ENCODE peak calls at places on chromosome 21, in seven cellular contexts. One of them, this sample, is unnamed. For H3K4me1 and H3K27me3, the result is how much of the 10 kb centered on the place peaks cover.

GRCh38 chr21:27221084-27221483 is 254.2 kb upstream of the ADAMTS5 start:
- DNase-seq in astrocyte: no peak
- DNase-seq in PC-9: no peak
- DNase-seq in ovary: no peak
- DNase-seq in thoracic aorta: no peak
- DNase-seq in thyroid gland: no peak
- DNase-seq in prostate gland: no peak
- DNase-seq in this sample: no peak

GRCh38 chr21:38208118-38208517 is 48.7 kb upstream of the KCNJ15 start:
- DNase-seq in prostate gland: no peak
- DNase-seq in thyroid gland: no peak
- DNase-seq in PC-9: no peak
- DNase-seq in ovary: no peak
- DNase-seq in astrocyte: no peak
- DNase-seq in thoracic aorta: no peak
- DNase-seq in this sample: no peak

GRCh38 chr21:31732538-31732864 is 583 bp upstream of the SCAF4 start:
- DNase-seq in astrocyte: no peak
- DNase-seq in ovary: no peak
- DNase-seq in thyroid gland: no peak
- DNase-seq in prostate gland: no peak
- DNase-seq in PC-9: no peak
- DNase-seq in thoracic aorta: no peak
- DNase-seq in this sample: no peak

GRCh38 chr21:26307640-26308039 is 137.1 kb upstream of the APP start:
- DNase-seq in astrocyte: no peak
- DNase-seq in thoracic aorta: no peak
- DNase-seq in prostate gland: no peak
- DNase-seq in ovary: no peak
- DNase-seq in PC-9: no peak
- DNase-seq in thyroid gland: no peak
- DNase-seq in this sample: no peak

GRCh38 chr21:38486221-38486620 is 12.1 kb downstream of the ERG start:
- DNase-seq in astrocyte: peak
- DNase-seq in thoracic aorta: no peak
- DNase-seq in PC-9: no peak
- DNase-seq in ovary: no peak
- DNase-seq in prostate gland: no peak
- DNase-seq in thyroid gland: no peak
- DNase-seq in this sample: no peak

GRCh38 chr21:29056005-29056404 is 17.4 kb downstream of the CCT8 start:
- DNase-seq in thyroid gland: no peak
- DNase-seq in prostate gland: no peak
- DNase-seq in astrocyte: no peak
- DNase-seq in thoracic aorta: no peak
- DNase-seq in PC-9: no peak
- DNase-seq in ovary: no peak
- DNase-seq in this sample: no peak

GRCh38 chr21:31284797-31285397 is 59.2 kb downstream of the TIAM1 start:
- DNase-seq in thoracic aorta: no peak
- DNase-seq in PC-9: peak
- DNase-seq in prostate gland: no peak
- DNase-seq in thyroid gland: no peak
- DNase-seq in astrocyte: peak
- DNase-seq in ovary: no peak
- DNase-seq in this sample: no peak

GRCh38 chr21:28378026-28378425 is 614.7 kb downstream of the LTN1 start:
- DNase-seq in PC-9: no peak
- DNase-seq in astrocyte: no peak
- DNase-seq in ovary: no peak
- DNase-seq in prostate gland: no peak
- DNase-seq in thoracic aorta: no peak
- DNase-seq in thyroid gland: no peak
- DNase-seq in this sample: no peak

GRCh38 chr21:26845066-26845749 is at the start of gene ADAMTS1:
- DNase-seq in thyroid gland: peak
- DNase-seq in astrocyte: peak
- DNase-seq in PC-9: no peak
- DNase-seq in thoracic aorta: peak
- DNase-seq in prostate gland: peak
- DNase-seq in ovary: peak
- DNase-seq in this sample: peak

GRCh38 chr21:33401617-33401967 is 1.6 kb upstream of the IFNGR2 start:
- DNase-seq in thoracic aorta: no peak
- DNase-seq in thyroid gland: no peak
- DNase-seq in PC-9: no peak
- DNase-seq in astrocyte: no peak
- DNase-seq in prostate gland: no peak
- DNase-seq in ovary: no peak
- DNase-seq in this sample: no peak

GRCh38 chr21:20459838-20460237 is 538.4 kb upstream of the NCAM2 start:
- DNase-seq in PC-9: no peak
- DNase-seq in prostate gland: no peak
- DNase-seq in thyroid gland: no peak
- DNase-seq in ovary: no peak
- DNase-seq in astrocyte: no peak
- DNase-seq in thoracic aorta: no peak
- DNase-seq in this sample: no peak

GRCh38 chr21:39119696-39120290 is 63.5 kb downstream of the PSMG1 start:
- DNase-seq in ovary: no peak
- DNase-seq in prostate gland: no peak
- DNase-seq in astrocyte: no peak
- DNase-seq in thyroid gland: no peak
- DNase-seq in PC-9: no peak
- DNase-seq in thoracic aorta: no peak
- DNase-seq in this sample: no peak

GRCh38 chr21:38377165-38378093 is 120.6 kb downstream of the KCNJ15 start:
- DNase-seq in PC-9: no peak
- DNase-seq in prostate gland: no peak
- DNase-seq in thoracic aorta: no peak
- DNase-seq in thyroid gland: no peak
- DNase-seq in ovary: no peak
- DNase-seq in astrocyte: no peak
- DNase-seq in this sample: no peak

GRCh38 chr21:25508364-25508763 is 98.9 kb downstream of the MRPL39 start:
- DNase-seq in thyroid gland: no peak
- DNase-seq in PC-9: no peak
- DNase-seq in prostate gland: no peak
- DNase-seq in astrocyte: peak
- DNase-seq in ovary: no peak
- DNase-seq in thoracic aorta: no peak
- DNase-seq in this sample: no peak

GRCh38 chr21:17467392-17467791 is 45.5 kb upstream of the CXADR start:
- DNase-seq in PC-9: no peak
- DNase-seq in ovary: no peak
- DNase-seq in prostate gland: no peak
- DNase-seq in thoracic aorta: no peak
- DNase-seq in astrocyte: no peak
- DNase-seq in thyroid gland: no peak
- DNase-seq in this sample: no peak

GRCh38 chr21:33029975-33030461 is 4.3 kb downstream of the OLIG2 start:
- DNase-seq in PC-9: no peak
- DNase-seq in ovary: no peak
- DNase-seq in thyroid gland: no peak
- DNase-seq in astrocyte: no peak
- DNase-seq in prostate gland: no peak
- DNase-seq in thoracic aorta: no peak
- DNase-seq in this sample: no peak

GRCh38 chr21:38938343-38938742 is 132.6 kb downstream of the ETS2 start:
- DNase-seq in PC-9: no peak
- DNase-seq in ovary: no peak
- DNase-seq in thyroid gland: no peak
- DNase-seq in thoracic aorta: no peak
- DNase-seq in prostate gland: no peak
- DNase-seq in astrocyte: no peak
- DNase-seq in this sample: no peak

GRCh38 chr21:25934771-25935224 is 200.0 kb downstream of the GABPA start:
- DNase-seq in prostate gland: peak
- DNase-seq in ovary: no peak
- DNase-seq in PC-9: peak
- DNase-seq in thoracic aorta: peak
- DNase-seq in astrocyte: peak
- DNase-seq in thyroid gland: peak
- DNase-seq in this sample: peak

GRCh38 chr21:31630062-31630711 is 29.3 kb upstream of the SOD1 start:
- DNase-seq in astrocyte: peak
- DNase-seq in ovary: no peak
- DNase-seq in prostate gland: peak
- DNase-seq in thyroid gland: peak
- DNase-seq in PC-9: peak
- DNase-seq in thoracic aorta: peak
- DNase-seq in this sample: no peak

GRCh38 chr21:31766895-31767294 is 35.0 kb upstream of the SCAF4 start:
- DNase-seq in prostate gland: no peak
- DNase-seq in thoracic aorta: no peak
- DNase-seq in ovary: no peak
- DNase-seq in astrocyte: no peak
- DNase-seq in thyroid gland: no peak
- DNase-seq in PC-9: no peak
- DNase-seq in this sample: no peak

GRCh38 chr21:37647781-37648180 is 268.5 kb downstream of the KCNJ6 start:
- DNase-seq in thoracic aorta: no peak
- DNase-seq in ovary: no peak
- DNase-seq in PC-9: no peak
- DNase-seq in thyroid gland: no peak
- DNase-seq in astrocyte: no peak
- DNase-seq in prostate gland: no peak
- DNase-seq in this sample: no peak

GRCh38 chr21:36297938-36298572 is 21.9 kb upstream of the MORC3 start:
- DNase-seq in prostate gland: peak
- DNase-seq in thoracic aorta: no peak
- DNase-seq in thyroid gland: peak
- DNase-seq in PC-9: peak
- DNase-seq in ovary: no peak
- DNase-seq in astrocyte: no peak
- DNase-seq in this sample: no peak

GRCh38 chr21:36297555-36297937 is 22.5 kb upstream of the MORC3 start:
- DNase-seq in thoracic aorta: no peak
- DNase-seq in ovary: no peak
- DNase-seq in prostate gland: no peak
- DNase-seq in PC-9: no peak
- DNase-seq in thyroid gland: no peak
- DNase-seq in astrocyte: no peak
- DNase-seq in this sample: no peak
- H3K4me3 ChIP-seq in thoracic aorta: peak
- H3K4me3 ChIP-seq in ovary: no peak
- H3K4me3 ChIP-seq in prostate gland: peak
- H3K4me3 ChIP-seq in PC-9: no peak
- H3K4me3 ChIP-seq in thyroid gland: no peak
- H3K4me3 ChIP-seq in astrocyte: no peak
- H3K4me3 ChIP-seq in this sample: no peak

DNA sequence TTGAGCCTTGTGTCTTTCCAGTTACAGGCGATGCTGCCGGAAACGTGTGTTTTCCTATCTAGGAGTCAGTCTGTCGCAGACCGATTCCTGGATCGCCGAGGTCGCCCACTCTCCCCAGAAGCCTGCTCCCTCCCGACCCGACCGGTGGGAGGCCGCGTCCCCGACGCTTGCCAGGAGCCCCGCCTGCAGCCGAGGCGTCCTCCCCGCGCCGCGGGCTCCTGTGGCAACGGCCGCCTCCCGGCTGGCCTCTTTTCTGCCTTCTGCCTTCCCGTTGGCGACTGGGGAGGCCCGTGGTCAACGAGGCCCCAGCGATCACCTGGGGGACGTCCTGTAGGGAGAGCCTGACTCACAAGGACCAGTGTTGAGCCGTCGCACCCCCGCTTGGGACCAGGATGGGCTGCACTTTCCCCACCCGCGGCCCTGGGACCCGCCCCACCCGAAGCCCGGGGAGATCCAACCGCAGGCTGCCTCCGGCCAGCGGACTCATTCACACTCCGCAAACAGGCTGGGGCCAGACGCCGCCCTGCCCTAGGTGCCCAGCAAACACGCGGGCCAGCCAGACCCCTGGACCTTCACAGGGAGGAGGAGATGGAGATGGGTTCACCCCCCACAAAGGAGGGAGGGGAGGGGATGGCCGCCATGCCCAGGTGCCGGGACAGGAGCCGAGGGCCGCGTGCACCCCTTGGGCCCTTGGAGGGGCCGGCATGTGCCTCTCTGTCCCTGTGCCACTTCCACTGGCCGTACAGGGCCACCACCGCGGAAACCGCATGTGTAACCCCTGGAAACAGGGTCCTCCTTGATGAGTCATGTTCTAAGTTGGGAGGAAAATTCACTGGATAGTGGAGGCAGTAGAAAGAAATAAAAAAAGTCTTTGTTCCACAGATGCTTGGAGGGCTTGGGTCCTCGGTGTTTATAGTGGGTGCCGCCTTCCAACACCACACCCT is 7.2 kb upstream of the COL6A1 start:
- DNase-seq in astrocyte: peak
- DNase-seq in ovary: peak
- DNase-seq in thoracic aorta: no peak
- DNase-seq in PC-9: peak
- DNase-seq in thyroid gland: peak
- DNase-seq in prostate gland: no peak
- DNase-seq in this sample: peak
- H3K4me1 ChIP-seq in astrocyte: half or more
- H3K4me1 ChIP-seq in ovary: under half
- H3K4me1 ChIP-seq in thoracic aorta: under half
- H3K4me1 ChIP-seq in PC-9: under half
- H3K4me1 ChIP-seq in thyroid gland: half or more
- H3K4me1 ChIP-seq in prostate gland: under half
- H3K4me1 ChIP-seq in this sample: under half

GRCh38 chr21:42306366-42307035 is 8.7 kb downstream of the TFF3 start:
- DNase-seq in ovary: no peak
- DNase-seq in thyroid gland: no peak
- DNase-seq in prostate gland: no peak
- DNase-seq in thoracic aorta: no peak
- DNase-seq in astrocyte: no peak
- DNase-seq in PC-9: no peak
- DNase-seq in this sample: no peak

GRCh38 chr21:42302794-42303193 is 12.4 kb downstream of the TFF3 start:
- DNase-seq in astrocyte: no peak
- DNase-seq in prostate gland: no peak
- DNase-seq in ovary: no peak
- DNase-seq in thoracic aorta: no peak
- DNase-seq in thyroid gland: no peak
- DNase-seq in PC-9: no peak
- DNase-seq in this sample: no peak

GRCh38 chr21:42303443-42303842 is 11.8 kb downstream of the TFF3 start:
- DNase-seq in thoracic aorta: no peak
- DNase-seq in thyroid gland: no peak
- DNase-seq in PC-9: no peak
- DNase-seq in prostate gland: no peak
- DNase-seq in ovary: no peak
- DNase-seq in astrocyte: no peak
- DNase-seq in this sample: no peak

GRCh38 chr21:42305707-42306147 is 9.5 kb downstream of the TFF3 start:
- DNase-seq in prostate gland: no peak
- DNase-seq in thyroid gland: no peak
- DNase-seq in PC-9: no peak
- DNase-seq in ovary: no peak
- DNase-seq in astrocyte: no peak
- DNase-seq in thoracic aorta: no peak
- DNase-seq in this sample: no peak

GRCh38 chr21:42304556-42305454 is 10.4 kb downstream of the TFF3 start:
- DNase-seq in astrocyte: no peak
- DNase-seq in thoracic aorta: no peak
- DNase-seq in ovary: no peak
- DNase-seq in thyroid gland: no peak
- DNase-seq in PC-9: no peak
- DNase-seq in prostate gland: no peak
- DNase-seq in this sample: no peak
- H3K27me3 ChIP-seq in astrocyte: under half
- H3K27me3 ChIP-seq in thoracic aorta: under half
- H3K27me3 ChIP-seq in ovary: under half
- H3K27me3 ChIP-seq in thyroid gland: under half
- H3K27me3 ChIP-seq in PC-9: under half
- H3K27me3 ChIP-seq in prostate gland: under half
- H3K27me3 ChIP-seq in this sample: under half

GRCh38 chr21:44354001-44354405 is 582 bp downstream of the TRPM2 start:
- DNase-seq in thoracic aorta: no peak
- DNase-seq in PC-9: no peak
- DNase-seq in astrocyte: no peak
- DNase-seq in prostate gland: no peak
- DNase-seq in thyroid gland: no peak
- DNase-seq in ovary: no peak
- DNase-seq in this sample: peak
- H3K4me3 ChIP-seq in thoracic aorta: peak
- H3K4me3 ChIP-seq in PC-9: no peak
- H3K4me3 ChIP-seq in astrocyte: no peak
- H3K4me3 ChIP-seq in prostate gland: no peak
- H3K4me3 ChIP-seq in thyroid gland: no peak
- H3K4me3 ChIP-seq in ovary: no peak
- H3K4me3 ChIP-seq in this sample: no peak

This sample was measured in right cardiac atrium.